ENCODE peak calls at places on chromosomes 11 and 22, in nine cellular contexts. G is MM.1S, V is colonic mucosa, N is uterus, S is body of pancreas, A is IMR-90, O is Panc1, B is PC-3, J is tibial nerve. D is an unnamed sample.

GRCh38 chr22:50435701-50436115 is 39.1 kb downstream of the SBF1 start:
- DNase-seq in G (no peak), V (no peak), N (peak; percentile 7), S (no peak), A (no peak), O (no peak), B (no peak), J (no peak), D (no peak)

GRCh38 chr11:78295991-78296930 is 107.5 kb downstream of the USP35 start:
- DNase-seq in G (no peak), V (no peak), N (no peak), S (no peak), A (peak; percentile 13), O (no peak), B (no peak), J (no peak), D (no peak)

GRCh38 chr22:43945632-43946390 is 9.4 kb upstream of the SAMM50 start:
- DNase-seq in G (peak; percentile 38), V (peak; percentile 63), N (peak; percentile 25), S (peak; percentile 68), A (peak; percentile 59), O (no peak), B (peak; percentile 62), J (peak; percentile 55), D (peak; percentile 78)

GRCh38 chr11:460331-461199 is 10.5 kb downstream of the PTDSS2 start:
- DNase-seq in G (no peak), V (no peak), N (no peak), S (no peak), A (no peak), O (no peak), B (no peak), J (no peak), D (no peak)

GRCh38 chr22:19879996-19880785 is 25.5 kb upstream of the GNB1L start:
- DNase-seq in G (no peak), V (no peak), N (peak; percentile 12), S (no peak), A (no peak), O (no peak), B (no peak), J (no peak), D (no peak)

GRCh38 chr11:1812274-1812673 is 22.5 kb upstream of the SYT8 start:
- DNase-seq in G (no peak), V (no peak), N (no peak), S (no peak), A (no peak), O (no peak), B (no peak), J (no peak), D (no peak)

GRCh38 chr22:29301716-29302401 is 4.6 kb upstream of the GAS2L1 start:
- DNase-seq in G (no peak), V (no peak), N (no peak), S (no peak), A (no peak), O (no peak), B (no peak), J (no peak), D (no peak)

GRCh38 chr11:113773092-113773415 is 438 bp downstream of the ZW10 start:
- DNase-seq in G (no peak), V (peak; percentile 48), N (no peak), S (peak; percentile 26), A (peak; percentile 25), O (no peak), B (peak; percentile 33), J (no peak), D (peak; percentile 39)

GRCh38 chr22:44576311-44577260 is 78.6 kb upstream of the RTL6 start:
- DNase-seq in G (no peak), V (no peak), N (no peak), S (no peak), A (no peak), O (no peak), B (no peak), J (no peak), D (no peak)

GRCh38 chr22:45905924-45906865 is 70.8 kb downstream of the WNT7B start:
- DNase-seq in G (no peak), V (no peak), N (no peak), S (peak; percentile 41), A (peak; percentile 62), O (no peak), B (no peak), J (no peak), D (no peak)

GRCh38 chr11:20360650-20361049 is 2.9 kb upstream of the HTATIP2 start:
- DNase-seq in G (peak; percentile 39), V (no peak), N (no peak), S (peak; percentile 12), A (peak; percentile 55), O (no peak), B (peak; percentile 24), J (no peak), D (no peak)

GRCh38 chr11:120517390-120518315 is 6.1 kb downstream of the GRIK4 start:
- DNase-seq in G (no peak), V (no peak), N (no peak), S (no peak), A (peak; percentile 52), O (no peak), B (no peak), J (no peak), D (no peak)

GRCh38 chr11:107591446-107592236 is 694 bp downstream of the ELMOD1 start:
- DNase-seq in G (peak; percentile 11), V (no peak), N (no peak), S (no peak), A (no peak), O (no peak), B (peak; percentile 29), J (no peak), D (peak; percentile 23)

GRCh38 chr11:66418168-66418985 is 2.5 kb upstream of the NPAS4 start:
- DNase-seq in G (peak; percentile 56), V (peak; percentile 55), N (peak; percentile 93), S (peak; percentile 71), A (peak; percentile 97), O (peak; percentile 51), B (peak; percentile 90), J (peak; percentile 45), D (peak; percentile 82)

GRCh38 chr11:11583801-11584445 is 37.9 kb downstream of the GALNT18 start:
- DNase-seq in G (no peak), V (no peak), N (no peak), S (no peak), A (peak; percentile 9), O (no peak), B (no peak), J (no peak), D (no peak)

GRCh38 chr11:67422894-67423293 is 5.4 kb upstream of the RPS6KB2 start:
- DNase-seq in G (no peak), V (no peak), N (no peak), S (no peak), A (no peak), O (no peak), B (peak; percentile 80), J (no peak), D (no peak)

GRCh38 chr11:112044961-112045360 is 19.8 kb downstream of the DLAT start:
- DNase-seq in G (no peak), V (no peak), N (no peak), S (peak; percentile 68), A (no peak), O (no peak), B (no peak), J (no peak), D (no peak)

GRCh38 chr11:118205979-118206611 is 18.7 kb downstream of the JAML start:
- DNase-seq in G (no peak), V (no peak), N (no peak), S (no peak), A (no peak), O (no peak), B (no peak), J (no peak), D (no peak)

GRCh38 chr11:12123177-12123576 is 12.8 kb downstream of the MICAL2 start:
- DNase-seq in G (no peak), V (no peak), N (no peak), S (no peak), A (peak; percentile 85), O (no peak), B (no peak), J (no peak), D (no peak)

GRCh38 chr22:49191506-49191980 is 636.1 kb downstream of the BRD1 start:
- DNase-seq in G (no peak), V (no peak), N (no peak), S (no peak), A (no peak), O (no peak), B (no peak), J (no peak), D (no peak)
- H3K9me3 ChIP-seq in G (no peaks in the 10 kb centered on the region), V (no peaks in the 10 kb centered on the region), N (no peaks in the 10 kb centered on the region), S (no peaks in the 10 kb centered on the region), A (peaks cover 71% of the 10 kb centered on the region), O (no peaks in the 10 kb centered on the region), B (no peaks in the 10 kb centered on the region), J (no peaks in the 10 kb centered on the region), D (peaks cover under 1% of the 10 kb centered on the region)

GRCh38 chr11:65275906-65276305 is 14.1 kb downstream of the POLA2 start:
- DNase-seq in G (no peak), V (no peak), N (no peak), S (peak; percentile 39), A (no peak), O (no peak), B (no peak), J (no peak), D (no peak)
- H3K36me3 ChIP-seq in G (peaks cover 21% of the 10 kb centered on the region), V (peaks cover 2% of the 10 kb centered on the region), N (no peaks in the 10 kb centered on the region), S (no peaks in the 10 kb centered on the region), A (peaks cover 6% of the 10 kb centered on the region), O (peaks cover 10% of the 10 kb centered on the region), B (peaks cover 45% of the 10 kb centered on the region), J (peaks cover 14% of the 10 kb centered on the region), D (peaks cover 1% of the 10 kb centered on the region)

DNA sequence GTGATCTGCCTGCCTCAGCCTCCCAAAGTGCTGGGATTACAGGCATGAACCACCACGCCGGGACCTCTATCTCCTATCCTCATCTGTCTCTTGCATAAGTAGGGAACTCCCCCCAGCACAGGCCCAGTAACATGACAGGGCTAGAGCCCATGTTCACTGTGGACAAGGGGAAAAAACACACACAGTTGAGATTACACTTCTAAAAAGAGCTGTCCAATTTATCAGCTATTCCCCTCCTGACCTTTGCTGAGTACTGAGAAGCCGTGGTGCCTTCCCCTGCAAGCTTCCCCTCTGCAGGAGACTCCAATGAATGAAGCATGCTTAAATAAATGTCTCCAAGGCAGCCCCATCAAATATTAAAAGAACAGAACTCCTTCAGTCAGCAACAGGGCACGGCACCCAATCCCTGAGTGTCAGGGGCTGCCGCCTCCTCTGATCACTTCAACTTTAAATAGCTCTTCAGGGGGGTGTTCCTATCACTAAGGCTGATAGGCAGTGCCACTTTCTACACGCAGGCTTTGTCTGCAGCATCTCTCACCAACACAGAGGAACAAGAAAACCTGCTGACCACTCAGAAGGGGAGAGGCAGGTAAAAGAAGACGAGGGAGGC is 385.5 kb downstream of the OPCML start:
- DNase-seq in G (no peak), V (no peak), N (no peak), S (no peak), A (no peak), O (no peak), B (no peak), J (no peak), D (no peak)
- TF ChIP-seq CTCF in G (no peak), V (no peak), N (no peak), S (no peak), A (no peak), O (no peak), B (no peak), J (no peak), D (no peak)

DNA sequence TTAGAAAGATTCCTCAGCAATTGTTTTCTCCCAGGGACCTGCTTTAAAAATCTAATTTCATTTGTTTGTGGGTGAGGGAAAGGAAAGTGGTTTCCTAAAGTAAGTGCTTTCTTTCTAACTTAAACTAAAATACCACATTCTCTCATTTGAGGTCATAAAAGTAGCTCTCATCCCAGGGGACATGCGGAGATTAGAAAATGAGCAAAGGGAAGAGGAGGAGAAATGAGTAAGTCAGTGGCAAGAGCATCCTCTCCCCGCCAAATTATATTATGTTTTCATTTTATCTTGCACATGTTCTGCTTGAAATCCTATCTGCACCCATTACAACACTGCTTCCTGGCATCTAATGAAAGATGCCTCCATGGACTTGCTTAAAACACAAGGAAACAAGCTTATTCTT is 191.4 kb downstream of the ARHGAP42 start:
- DNase-seq in G (no peak), V (no peak), N (no peak), S (no peak), A (peak; percentile 41), O (no peak), B (no peak), J (no peak), D (peak; percentile 47)
- H3K9me3 ChIP-seq in G (no peaks in the 10 kb centered on the region), V (no peaks in the 10 kb centered on the region), N (no peaks in the 10 kb centered on the region), S (no peaks in the 10 kb centered on the region), A (no peaks in the 10 kb centered on the region), O (no peaks in the 10 kb centered on the region), B (no peaks in the 10 kb centered on the region), J (peaks cover 2% of the 10 kb centered on the region), D (no peaks in the 10 kb centered on the region)

D was measured in BE2C.